ENCODE peak calls at places on chromosomes 2 and 18, in nine cellular contexts. O is WERI-Rb-1; S is kidney epithelial cell; G is psoas muscle; P is CD8-positive, alpha-beta T cell; Y is bronchial epithelial cell; N is WTC11; L is lung; K is fibroblast of lung. T is an unnamed sample.

GRCh38 chr18:12747530-12748315 is 44.9 kb downstream of the PSMG2 start:
- DNase-seq in O (no peak), S (no peak), G (no peak), P (no peak), Y (no peak), N (no peak), L (no peak), K (peak; percentile 58), T (no peak)

GRCh38 chr2:2664989-2665833 is 334.1 kb upstream of the MYT1L start:
- DNase-seq in O (peak; percentile 32), S (peak; percentile 98), G (peak; percentile 69), P (no peak), Y (peak; percentile 7), N (no peak), L (no peak), K (peak; percentile 92), T (no peak)

GRCh38 chr18:79496978-79497637 is 101.4 kb downstream of the NFATC1 start:
- DNase-seq in O (no peak), S (no peak), G (no peak), P (no peak), Y (no peak), N (no peak), L (no peak), K (peak; percentile 36), T (peak; percentile 85)

GRCh38 chr2:188518391-188518790 is 226.7 kb downstream of the GULP1 start:
- DNase-seq in O (no peak), S (no peak), G (no peak), P (no peak), Y (peak; percentile 55), N (no peak), L (no peak), K (peak; percentile 84), T (no peak)

GRCh38 chr18:21855432-21855831 is 114.8 kb downstream of the MIB1 start:
- DNase-seq in O (no peak), S (no peak), G (no peak), P (no peak), Y (no peak), N (no peak), L (no peak), K (no peak), T (no peak)

GRCh38 chr2:144430722-144431163 is 89.2 kb downstream of the ZEB2 start:
- DNase-seq in O (peak; percentile 9), S (no peak), G (no peak), P (no peak), Y (no peak), N (no peak), L (no peak), K (peak; percentile 74), T (no peak)

GRCh38 chr2:1132328-1132964 is 181.8 kb downstream of the SNTG2 start:
- DNase-seq in O (peak; percentile 78), S (peak; percentile 21), G (no peak), P (no peak), Y (no peak), N (no peak), L (no peak), K (no peak), T (no peak)

GRCh38 chr2:216774620-216775019 is 79.3 kb upstream of the IGFBP5 start:
- DNase-seq in O (peak; percentile 25), S (peak; percentile 66), G (peak; percentile 89), P (no peak), Y (no peak), N (no peak), L (no peak), K (peak; percentile 98), T (no peak)

GRCh38 chr2:162113771-162114168 is 38.3 kb downstream of the GCG start:
- DNase-seq in O (no peak), S (no peak), G (no peak), P (no peak), Y (peak; percentile 86), N (no peak), L (no peak), K (peak; percentile 81), T (no peak)

GRCh38 chr2:57759131-57759530 is 287.5 kb upstream of the VRK2 start:
- DNase-seq in O (no peak), S (no peak), G (no peak), P (no peak), Y (no peak), N (no peak), L (no peak), K (no peak), T (no peak)

GRCh38 chr18:79801217-79801616 is 3.5 kb downstream of the KCNG2 start:
- DNase-seq in O (no peak), S (no peak), G (no peak), P (no peak), Y (no peak), N (no peak), L (no peak), K (no peak), T (no peak)

GRCh38 chr2:60479226-60480088 is 74.0 kb downstream of the BCL11A start:
- DNase-seq in O (no peak), S (no peak), G (no peak), P (no peak), Y (peak; percentile 74), N (no peak), L (no peak), K (no peak), T (peak; percentile 72)

GRCh38 chr2:75157435-75157834 is 41.9 kb downstream of the TACR1 start:
- DNase-seq in O (no peak), S (no peak), G (no peak), P (no peak), Y (peak; percentile 21), N (no peak), L (no peak), K (no peak), T (no peak)
- TF ChIP-seq CTCF in O (no peak), S (no peak), G (no peak), P (no peak), Y (peak; percentile 10), N (no peak), L (no peak), K (no peak), T (peak; percentile 42)

DNA sequence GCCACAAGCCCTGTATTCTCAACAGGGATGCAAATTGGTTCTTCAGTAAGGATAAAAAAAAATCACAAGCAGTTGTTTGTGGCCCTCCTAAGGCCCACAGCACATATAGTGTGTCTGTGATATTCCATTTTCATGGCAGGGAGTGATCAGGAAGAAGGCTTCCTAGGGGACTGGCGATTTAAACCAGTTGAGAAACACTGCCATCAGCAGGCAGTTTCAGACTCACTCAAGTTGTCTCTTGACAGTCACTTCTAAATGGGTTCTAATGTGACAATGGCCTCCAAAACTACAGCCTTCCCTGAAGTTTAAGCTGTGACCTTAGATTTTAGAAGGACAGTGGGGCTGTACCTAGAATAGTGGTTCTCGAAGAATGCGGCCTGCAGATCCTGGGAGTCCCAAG is 6.0 kb downstream of the CIAO1 start:
- DNase-seq in O (no peak), S (no peak), G (no peak), P (no peak), Y (no peak), N (no peak), L (no peak), K (no peak), T (no peak)
- TF ChIP-seq CTCF in O (no peak), S (no peak), G (peak; percentile 9), P (no peak), Y (no peak), N (no peak), L (no peak), K (no peak), T (no peak)

GRCh38 chr18:63515279-63515678 is 26.9 kb upstream of the SERPINB12 start:
- DNase-seq in O (no peak), S (no peak), G (no peak), P (no peak), Y (no peak), N (no peak), L (no peak), K (no peak), T (no peak)
- TF ChIP-seq CTCF in O (no peak), S (no peak), G (no peak), P (no peak), Y (no peak), N (no peak), L (no peak), K (peak; percentile 30), T (peak; percentile 18)

DNA sequence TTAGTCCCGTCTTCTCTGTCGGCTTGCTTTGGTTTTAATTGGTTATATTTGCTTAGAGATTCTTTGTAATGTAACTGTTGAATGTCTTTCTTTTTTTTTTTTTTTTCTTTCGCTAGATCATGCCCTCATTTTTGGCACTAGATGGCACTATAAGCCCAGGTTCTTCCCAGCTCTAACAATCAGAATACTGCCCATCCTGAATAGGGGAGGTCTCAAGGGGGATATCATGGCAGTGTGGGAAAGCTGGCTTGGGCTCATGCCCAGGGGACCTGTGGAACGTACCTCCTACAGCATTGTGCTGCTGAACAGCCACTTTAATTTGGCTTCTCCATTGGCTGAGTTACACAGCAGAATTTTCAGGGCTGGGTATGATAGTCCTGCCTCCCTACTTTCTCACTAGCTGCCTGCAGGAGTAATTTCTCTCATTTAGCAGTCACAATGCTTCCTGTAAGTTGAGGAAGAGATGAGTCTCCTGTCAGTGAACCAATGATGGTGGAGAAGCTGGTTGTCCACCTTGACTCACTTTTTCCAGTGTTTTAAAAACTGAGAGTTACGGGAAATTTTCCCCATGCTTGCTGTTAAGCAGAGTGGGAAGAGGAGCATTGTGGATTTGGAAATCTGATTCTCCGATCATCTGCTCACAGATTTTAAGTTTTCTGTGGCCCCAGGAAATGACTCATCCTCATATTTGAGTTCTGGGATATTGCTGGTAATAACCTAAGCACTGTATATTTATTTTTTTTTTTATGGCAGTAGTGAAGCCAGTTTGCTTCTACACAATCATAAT is 47.2 kb downstream of the RAD51AP2 start:
- DNase-seq in O (peak; percentile 46), S (no peak), G (no peak), P (no peak), Y (peak; percentile 75), N (peak; percentile 34), L (no peak), K (peak; percentile 86), T (no peak)
- TF ChIP-seq CTCF in O (peak; percentile 59), S (peak; percentile 24), G (peak; percentile 44), P (no peak), Y (peak; percentile 39), N (peak; percentile 49), L (peak; percentile 1), K (peak; percentile 38), T (no peak)

DNA sequence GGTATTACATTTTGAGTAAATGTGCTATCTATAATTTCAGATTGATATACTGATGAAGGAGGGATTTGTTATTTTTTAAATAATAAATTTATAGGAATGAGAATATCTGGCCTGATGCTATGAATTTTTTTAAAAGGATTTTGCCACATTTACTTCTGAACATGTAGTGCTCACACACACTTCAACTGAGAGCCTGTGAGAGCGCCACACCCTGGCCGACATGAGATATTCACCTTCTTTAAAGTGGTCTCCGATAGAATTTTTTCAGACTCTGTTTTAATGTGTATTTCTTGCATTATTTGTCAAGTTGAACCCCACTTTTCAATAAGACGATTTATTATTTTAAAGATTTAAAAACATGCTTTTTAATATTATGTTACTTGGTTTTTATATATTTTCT is 813.3 kb downstream of the DCC start:
- DNase-seq in O (peak; percentile 34), S (no peak), G (no peak), P (no peak), Y (no peak), N (peak; percentile 41), L (no peak), K (no peak), T (no peak)
- TF ChIP-seq CTCF in O (peak; percentile 49), S (peak; percentile 47), G (no peak), P (no peak), Y (no peak), N (peak; percentile 71), L (no peak), K (no peak), T (no peak)

DNA sequence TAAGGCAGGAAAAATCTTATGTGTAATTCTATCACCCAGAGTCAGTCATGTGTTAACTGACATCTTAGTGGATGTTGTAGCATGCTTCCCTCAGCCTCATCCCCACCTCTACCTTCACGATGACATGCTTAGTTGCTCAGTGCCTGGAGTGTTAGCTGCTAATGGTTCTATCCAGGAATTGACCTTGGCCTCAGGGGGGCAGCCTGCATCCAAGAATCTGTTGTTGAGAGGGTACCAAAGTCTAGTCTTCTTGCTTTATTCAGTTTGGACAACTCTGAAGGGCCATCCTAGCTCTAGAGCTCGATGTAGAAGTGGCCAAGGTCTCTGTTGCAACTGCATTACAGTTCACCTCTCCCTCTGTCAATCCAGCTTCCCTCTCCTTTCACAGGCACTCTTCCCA is 61.2 kb downstream of the ACYP2 start:
- DNase-seq in O (peak; percentile 78), S (no peak), G (peak; percentile 46), P (no peak), Y (peak; percentile 21), N (peak; percentile 64), L (peak; percentile 53), K (peak; percentile 39), T (no peak)
- TF ChIP-seq CTCF in O (peak; percentile 81), S (peak; percentile 52), G (peak; percentile 31), P (no peak), Y (peak; percentile 20), N (no peak), L (peak; percentile 48), K (peak; percentile 67), T (peak; percentile 68)

T was measured in osteocyte.